ENCODE peak calls at places on chromosomes 5 and 9, in nine cellular contexts. T is HCT116, U is BE2C, Q is AG10803, V is A549, X is cardiac muscle cell, J is spleen, O is foreskin fibroblast, N is colonic mucosa. P is an unnamed sample.
A peak's percentile ranks its signal among the peaks of the same experiment; 100 is the strongest.

GRCh38 chr5:95620030-95620869 is at the start of gene GPR150:
- DNase-seq in X (peak; percentile 65), N (peak; percentile 58), V (peak; percentile 36), J (peak; percentile 94), Q (peak; percentile 25), U (peak; percentile 86), O (peak; percentile 57), T (no peak), P (peak; percentile 85)

GRCh38 chr9:89116064-89116817 is 62.4 kb downstream of the SHC3 start:
- DNase-seq in J (no peak), N (no peak), O (peak; percentile 55), U (no peak), V (no peak), T (no peak), Q (peak; percentile 93), X (peak; percentile 82), P (no peak)

GRCh38 chr5:122089614-122090013 is 11.6 kb upstream of the LOX start:
- DNase-seq in X (peak; percentile 87), T (no peak), O (peak; percentile 85), Q (peak; percentile 94), V (no peak), J (no peak), U (no peak), N (no peak), P (no peak)

GRCh38 chr9:136054798-136055714 is 40.0 kb downstream of the NACC2 start:
- DNase-seq in J (no peak), N (no peak), O (no peak), V (no peak), T (no peak), X (no peak), U (no peak), Q (no peak), P (no peak)

GRCh38 chr5:1037123-1037670 is 28.6 kb downstream of the NKD2 start:
- DNase-seq in T (no peak), Q (no peak), J (no peak), X (no peak), N (no peak), U (peak; percentile 13), O (no peak), V (no peak), P (peak; percentile 4)

GRCh38 chr9:136700309-136700708 is 12.1 kb upstream of the DIPK1B start:
- DNase-seq in J (no peak), V (no peak), O (peak; percentile 30), U (no peak), Q (peak; percentile 66), X (peak; percentile 47), T (no peak), N (no peak), P (no peak)

GRCh38 chr9:138101444-138102234 is 224.1 kb downstream of the CACNA1B start:
- DNase-seq in T (no peak), U (no peak), N (peak; percentile 8), X (no peak), Q (no peak), J (peak; percentile 51), O (no peak), V (no peak), P (no peak)

GRCh38 chr5:149837680-149838269 is 106.8 kb downstream of the PDE6A start:
- DNase-seq in V (peak; percentile 93), Q (peak; percentile 58), O (peak; percentile 58), U (peak; percentile 77), T (peak; percentile 54), X (peak; percentile 77), N (peak; percentile 63), J (peak; percentile 72), P (peak; percentile 74)

GRCh38 chr5:168712280-168712924 is 133.2 kb upstream of the PANK3 start:
- DNase-seq in V (peak; percentile 79), J (no peak), X (peak; percentile 96), N (no peak), Q (peak; percentile 97), T (peak; percentile 65), O (peak; percentile 87), U (no peak), P (no peak)

GRCh38 chr5:137791387-137791786 is 37.2 kb upstream of the HNRNPA0 start:
- DNase-seq in O (no peak), V (no peak), T (no peak), U (no peak), Q (no peak), N (no peak), X (no peak), J (no peak), P (no peak)

GRCh38 chr9:37369671-37370070 is 52.8 kb upstream of the GRHPR start:
- DNase-seq in T (no peak), J (no peak), O (no peak), V (no peak), N (no peak), Q (no peak), U (no peak), X (no peak), P (no peak)

GRCh38 chr9:113619156-113619861 is 155.8 kb downstream of the RGS3 start:
- DNase-seq in Q (no peak), V (no peak), U (no peak), T (no peak), X (no peak), J (peak; percentile 71), O (no peak), N (no peak), P (no peak)
- H3K4me3 ChIP-seq in Q (no peak overlapping the region), V (no peak overlapping the region), U (no peak overlapping the region), T (no peak overlapping the region), X (no peak overlapping the region), J (no peak overlapping the region), O (no peak overlapping the region), N (no peak overlapping the region), P (no peak overlapping the region)

GRCh38 chr9:112093875-112094227 is 81.2 kb downstream of the SUSD1 start:
- DNase-seq in Q (no peak), U (no peak), X (no peak), T (no peak), J (no peak), O (no peak), V (no peak), N (peak; percentile 4), P (no peak)

GRCh38 chr9:112094240-112094639 is 80.9 kb downstream of the SUSD1 start:
- DNase-seq in Q (no peak), U (no peak), V (no peak), X (no peak), N (peak; percentile 2), J (no peak), O (no peak), T (no peak), P (no peak)

GRCh38 chr9:112094948-112095779 is 79.9 kb downstream of the SUSD1 start:
- DNase-seq in O (no peak), V (no peak), X (no peak), T (no peak), J (no peak), U (no peak), N (peak; percentile 18), Q (no peak), P (no peak)

GRCh38 chr9:112091805-112092204 is 83.3 kb downstream of the SUSD1 start:
- DNase-seq in U (peak; percentile 42), N (peak; percentile 19), J (no peak), Q (peak; percentile 35), T (no peak), O (no peak), V (no peak), X (peak; percentile 47), P (no peak)

GRCh38 chr9:112093147-112093874 is 81.8 kb downstream of the SUSD1 start:
- DNase-seq in X (no peak), V (no peak), U (no peak), J (no peak), O (no peak), Q (no peak), T (no peak), N (peak; percentile 17), P (no peak)
- H3K4me3 ChIP-seq in X (no peak overlapping the region), V (no peak overlapping the region), U (no peak overlapping the region), J (no peak overlapping the region), O (no peak overlapping the region), Q (no peak overlapping the region), T (no peak overlapping the region), N (no peak overlapping the region), P (no peak overlapping the region)

GRCh38 chr9:13705356-13705755 is 425.9 kb upstream of the MPDZ start:
- DNase-seq in O (no peak), N (no peak), U (no peak), X (peak; percentile 67), Q (no peak), V (no peak), T (no peak), J (no peak), P (no peak)
- H3K4me3 ChIP-seq in O (no peak overlapping the region), N (no peak overlapping the region), U (no peak overlapping the region), X (no peak overlapping the region), Q (no peak overlapping the region), V (no peak overlapping the region), T (no peak overlapping the region), J (no peak overlapping the region), P (no peak overlapping the region)

GRCh38 chr9:70601000-70601929 is 186.8 kb upstream of the KLF9 start:
- DNase-seq in X (peak; percentile 100), U (peak; percentile 96), T (no peak), V (no peak), Q (peak; percentile 97), N (peak; percentile 81), J (peak; percentile 84), O (peak; percentile 98), P (peak; percentile 98)
- H3K4me3 ChIP-seq in X (no peak overlapping the region), U (peak overlapping the region; percentile 38), T (no peak overlapping the region), V (no peak overlapping the region), Q (peak overlapping the region; percentile 35), N (no peak overlapping the region), J (no peak overlapping the region), O (peak overlapping the region; percentile 24), P (peak overlapping the region; percentile 58)

GRCh38 chr5:170296036-170296934 is 1.3 kb downstream of the LCP2 start:
- DNase-seq in U (no peak), J (no peak), V (no peak), T (no peak), N (no peak), O (no peak), X (no peak), Q (no peak), P (no peak)
- H3K4me3 ChIP-seq in U (no peak overlapping the region), J (peak overlapping the region; percentile 59), V (no peak overlapping the region), T (no peak overlapping the region), N (peak overlapping the region; percentile 35), O (no peak overlapping the region), X (no peak overlapping the region), Q (no peak overlapping the region), P (peak overlapping the region; percentile 60)

GRCh38 chr5:66959668-66960067 is 236.9 kb downstream of the CD180 start:
- DNase-seq in Q (peak; percentile 14), V (peak; percentile 22), J (no peak), O (peak; percentile 42), X (no peak), T (no peak), U (no peak), N (no peak), P (no peak)
- H3K4me3 ChIP-seq in Q (peak overlapping the region; percentile 68), V (peak overlapping the region; percentile 27), J (no peak overlapping the region), O (peak overlapping the region; percentile 56), X (peak overlapping the region; percentile 36), T (no peak overlapping the region), U (no peak overlapping the region), N (no peak overlapping the region), P (peak overlapping the region; percentile 65)

GRCh38 chr5:77683171-77683732 is 44.7 kb upstream of the OTP start:
- DNase-seq in Q (peak; percentile 43), J (no peak), X (no peak), V (no peak), U (no peak), T (no peak), O (peak; percentile 29), N (no peak), P (no peak)

DNA sequence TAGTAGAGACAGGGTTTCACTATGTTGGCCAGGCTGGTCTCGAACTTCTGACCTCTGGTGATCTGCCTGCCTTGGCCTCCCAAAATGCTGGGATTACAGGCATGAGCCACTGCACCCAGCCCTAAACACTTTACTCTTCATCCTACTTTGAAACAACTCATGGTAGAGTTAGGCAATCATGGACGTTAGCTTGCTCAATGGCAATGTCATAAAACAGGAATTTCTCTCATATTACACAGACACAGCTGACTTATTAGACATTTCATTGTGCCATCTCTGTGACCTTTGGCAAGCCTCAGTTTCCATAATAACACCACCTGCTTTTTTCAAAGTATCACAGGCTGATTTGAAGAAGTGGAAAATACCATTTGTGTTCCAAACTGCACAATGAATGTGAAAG is 41.3 kb upstream of the OTP start:
- DNase-seq in J (no peak), U (no peak), X (peak; percentile 60), O (peak; percentile 64), Q (peak; percentile 69), V (no peak), T (no peak), N (no peak), P (no peak)
- H3K4me3 ChIP-seq in J (no peak overlapping the region), U (no peak overlapping the region), X (no peak overlapping the region), O (no peak overlapping the region), Q (no peak overlapping the region), V (no peak overlapping the region), T (no peak overlapping the region), N (no peak overlapping the region), P (no peak overlapping the region)